ENCODE peak calls at places on chromosomes 16 and 17, in nine cellular contexts. R is astrocyte of the hippocampus, Z is HEK293T, G is left lung, L is COLO829, B is AG04449, J is T-helper 9 cell, W is SHP77, I is right atrium auricular region. Q is an unnamed sample.

GRCh38 chr17:50685334-50685665 is 22.4 kb downstream of the ANKRD40 start:
- DNase-seq in R (no peak), Z (no peak), G (no peak), L (no peak), B (no peak), J (no peak), W (no peak), I (no peak), Q (no peak)

GRCh38 chr17:66580178-66580577 is 254.7 kb upstream of the CACNG5 start:
- DNase-seq in R (peak), Z (no peak), G (no peak), L (peak), B (no peak), J (no peak), W (no peak), I (no peak), Q (no peak)

GRCh38 chr17:1058423-1059130 is 61.6 kb downstream of the TIMM22 start:
- DNase-seq in R (peak), Z (peak), G (peak), L (no peak), B (no peak), J (peak), W (peak), I (no peak), Q (peak)

GRCh38 chr16:53061701-53062159 is 6.9 kb downstream of the CHD9 start:
- DNase-seq in R (no peak), Z (no peak), G (peak), L (no peak), B (no peak), J (no peak), W (no peak), I (no peak), Q (no peak)

GRCh38 chr17:13002761-13003453 is 14.9 kb downstream of the ELAC2 start:
- DNase-seq in R (peak), Z (peak), G (no peak), L (peak), B (peak), J (peak), W (peak), I (peak), Q (peak)

GRCh38 chr16:89200850-89201466 is 621 bp upstream of the SLC22A31 start:
- DNase-seq in R (no peak), Z (no peak), G (peak), L (no peak), B (no peak), J (no peak), W (no peak), I (no peak), Q (no peak)

GRCh38 chr17:74055508-74056160 is 147.8 kb upstream of the RPL38 start:
- DNase-seq in R (peak), Z (no peak), G (no peak), L (no peak), B (no peak), J (no peak), W (no peak), I (no peak), Q (no peak)

GRCh38 chr17:15157051-15157450 is 108.1 kb downstream of the PMP22 start:
- DNase-seq in R (no peak), Z (no peak), G (no peak), L (peak), B (no peak), J (no peak), W (no peak), I (no peak), Q (no peak)

GRCh38 chr17:7634384-7634783 is 4.4 kb downstream of the SHBG start:
- DNase-seq in R (peak), Z (peak), G (no peak), L (peak), B (no peak), J (no peak), W (peak), I (no peak), Q (no peak)

GRCh38 chr16:85555549-85556455 is 57.3 kb upstream of the GSE1 start:
- DNase-seq in R (peak), Z (peak), G (peak), L (no peak), B (no peak), J (no peak), W (peak), I (no peak), Q (no peak)

GRCh38 chr17:49494937-49495841 is at the start of gene NGFR:
- DNase-seq in R (peak), Z (peak), G (peak), L (peak), B (no peak), J (peak), W (no peak), I (no peak), Q (no peak)

GRCh38 chr17:39757931-39758873 is 20.5 kb downstream of the GRB7 start:
- DNase-seq in R (peak), Z (no peak), G (no peak), L (no peak), B (no peak), J (peak), W (no peak), I (no peak), Q (no peak)

GRCh38 chr17:39144414-39144813 is 7.0 kb downstream of the PLXDC1 start:
- DNase-seq in R (peak), Z (no peak), G (peak), L (no peak), B (no peak), J (no peak), W (peak), I (peak), Q (peak)

GRCh38 chr16:6377956-6378355 is 954.7 kb upstream of the RBFOX1 start:
- DNase-seq in R (no peak), Z (no peak), G (no peak), L (no peak), B (no peak), J (no peak), W (peak), I (no peak), Q (no peak)

GRCh38 chr16:11605564-11605886 is 18.8 kb upstream of the LITAF start:
- DNase-seq in R (no peak), Z (no peak), G (no peak), L (no peak), B (no peak), J (no peak), W (no peak), I (no peak), Q (no peak)

GRCh38 chr16:51143166-51143565 is 7.9 kb downstream of the SALL1 start:
- DNase-seq in R (peak), Z (no peak), G (no peak), L (no peak), B (no peak), J (no peak), W (no peak), I (no peak), Q (no peak)

GRCh38 chr17:80605326-80606066 is 60.9 kb downstream of the RPTOR start:
- DNase-seq in R (peak), Z (no peak), G (no peak), L (no peak), B (no peak), J (no peak), W (no peak), I (no peak), Q (no peak)

GRCh38 chr17:77824780-77825280 is 133.7 kb upstream of the TNRC6C start:
- DNase-seq in R (no peak), Z (no peak), G (peak), L (no peak), B (no peak), J (no peak), W (no peak), I (no peak), Q (peak)

GRCh38 chr16:80802129-80802528 is 2.3 kb downstream of the CDYL2 start:
- DNase-seq in R (no peak), Z (no peak), G (no peak), L (no peak), B (no peak), J (no peak), W (no peak), I (no peak), Q (no peak)

GRCh38 chr16:11157143-11157542 is 98.9 kb downstream of the SOCS1 start:
- DNase-seq in R (no peak), Z (no peak), G (peak), L (no peak), B (no peak), J (no peak), W (no peak), I (no peak), Q (no peak)

Q was measured in cardiac septum.